ENCODE peak calls at places on chromosome 2, in six cellular contexts. D is activated T-cell treated with anti-CD3 and anti-CD28 coated beads for 24 hours, L is mammary epithelial cell, B is fibroblast of pulmonary artery, J is GM10248, V is mucosa of gallbladder. X is an unnamed sample.
A peak's percentile ranks its signal among the peaks of the same experiment; 100 is the strongest.

GRCh38 chr2:164141271-164141670 is 405.5 kb upstream of the FIGN start:
- DNase-seq in D (no peak), L (no peak), B (no peak), J (no peak), V (no peak), X (no peak)

GRCh38 chr2:60066971-60067370 is 486.5 kb downstream of the BCL11A start:
- DNase-seq in D (no peak), L (no peak), B (no peak), J (no peak), V (no peak), X (no peak)

GRCh38 chr2:28451793-28452533 is 43.9 kb upstream of the PLB1 start:
- DNase-seq in D (no peak), L (no peak), B (no peak), J (no peak), V (no peak), X (no peak)

GRCh38 chr2:233458031-233458610 is 103.8 kb downstream of the DGKD start:
- DNase-seq in D (no peak), L (no peak), B (no peak), J (no peak), V (no peak), X (no peak)

GRCh38 chr2:188369365-188369764 is 77.7 kb downstream of the GULP1 start:
- DNase-seq in D (no peak), L (peak; percentile 56), B (peak; percentile 77), J (peak; percentile 38), V (peak; percentile 28), X (peak; percentile 49)

GRCh38 chr2:11344956-11345671 is 678 bp upstream of the ROCK2 start:
- DNase-seq in D (no peak), L (no peak), B (peak; percentile 89), J (no peak), V (peak; percentile 34), X (peak; percentile 66)

GRCh38 chr2:168793596-168793995 is 8.8 kb upstream of the NOSTRIN start:
- DNase-seq in D (no peak), L (no peak), B (no peak), J (no peak), V (no peak), X (no peak)

GRCh38 chr2:235220331-235220730 is 268.5 kb downstream of the SH3BP4 start:
- DNase-seq in D (no peak), L (no peak), B (no peak), J (no peak), V (no peak), X (no peak)

GRCh38 chr2:75324716-75325291 is 125.5 kb upstream of the TACR1 start:
- DNase-seq in D (no peak), L (no peak), B (peak; percentile 28), J (no peak), V (no peak), X (no peak)

GRCh38 chr2:218470454-218470853 is 51.5 kb downstream of the VIL1 start:
- DNase-seq in D (no peak), L (no peak), B (no peak), J (no peak), V (no peak), X (no peak)

GRCh38 chr2:53058526-53058925 is 709.1 kb upstream of the CHAC2 start:
- DNase-seq in D (no peak), L (peak; percentile 77), B (no peak), J (no peak), V (no peak), X (no peak)

GRCh38 chr2:45380131-45380836 is 230.8 kb downstream of the SRBD1 start:
- DNase-seq in D (no peak), L (peak; percentile 45), B (peak; percentile 36), J (no peak), V (peak; percentile 28), X (peak; percentile 15)

GRCh38 chr2:60551241-60552095 is 2.0 kb downstream of the BCL11A start:
- DNase-seq in D (no peak), L (peak; percentile 50), B (peak; percentile 63), J (no peak), V (no peak), X (no peak)

GRCh38 chr2:127105656-127106456 is 1.1 kb downstream of the BIN1 start:
- DNase-seq in D (no peak), L (no peak), B (peak; percentile 59), J (no peak), V (no peak), X (peak; percentile 66)

GRCh38 chr2:200943527-200944120 is 19.8 kb downstream of the ORC2 start:
- DNase-seq in D (no peak), L (no peak), B (no peak), J (peak; percentile 20), V (no peak), X (no peak)

GRCh38 chr2:37570773-37571570 is 100.5 kb downstream of the CDC42EP3 start:
- DNase-seq in D (no peak), L (peak; percentile 95), B (peak; percentile 77), J (peak; percentile 38), V (no peak), X (peak; percentile 45)

X was measured in hepatic stellate cell.